ENCODE peak calls at places on chromosome 12, in eight cellular contexts. L is uterus, D is left lung, F is Peyer's patch, M is esophagus squamous epithelium, B is fibroblast of lung, V is PC-3, R is right lobe of liver. H is an unnamed sample.
A peak's percentile ranks its signal among the peaks of the same experiment; 100 is the strongest.

GRCh38 chr12:46556820-46557524 is 184.4 kb upstream of the SLC38A2 start:
- DNase-seq in L (no peak), V (peak; percentile 96), F (no peak), R (no peak), M (no peak), D (no peak), B (peak; percentile 67), H (no peak)

GRCh38 chr12:18135509-18135908 is 45.5 kb upstream of the RERGL start:
- DNase-seq in M (no peak), R (no peak), V (peak; percentile 36), L (no peak), F (no peak), B (peak; percentile 33), D (no peak), H (no peak)

GRCh38 chr12:5808956-5809355 is 136.1 kb downstream of the ANO2 start:
- DNase-seq in L (no peak), M (no peak), R (no peak), B (peak; percentile 60), V (peak; percentile 70), F (no peak), D (no peak), H (no peak)

GRCh38 chr12:76883151-76883550 is 4.3 kb upstream of the CSRP2 start:
- DNase-seq in V (no peak), D (no peak), B (peak; percentile 48), R (no peak), F (no peak), L (no peak), M (no peak), H (no peak)

GRCh38 chr12:29957835-29958234 is 174.1 kb upstream of the TMTC1 start:
- DNase-seq in M (no peak), V (no peak), L (no peak), B (peak; percentile 15), F (no peak), D (no peak), R (no peak), H (no peak)

GRCh38 chr12:63028951-63029350 is 94.0 kb upstream of the PPM1H start:
- DNase-seq in L (no peak), B (no peak), R (no peak), F (no peak), M (no peak), D (no peak), V (no peak), H (no peak)

GRCh38 chr12:71371132-71371531 is 68.5 kb upstream of the LGR5 start:
- DNase-seq in B (peak; percentile 2), V (peak; percentile 47), M (no peak), D (no peak), F (no peak), R (no peak), L (no peak), H (no peak)

GRCh38 chr12:53060721-53061276 is 10.9 kb downstream of the TNS2 start:
- DNase-seq in R (peak; percentile 74), V (no peak), L (no peak), F (peak; percentile 49), D (peak; percentile 76), M (no peak), B (no peak), H (no peak)

GRCh38 chr12:115121053-115121452 is 437.1 kb upstream of the TBX3 start:
- DNase-seq in L (no peak), V (no peak), M (no peak), F (no peak), R (no peak), D (no peak), B (no peak), H (no peak)

GRCh38 chr12:51269174-51270066 is 795 bp downstream of the SMAGP start:
- DNase-seq in V (peak; percentile 65), F (peak; percentile 86), R (peak; percentile 79), D (peak; percentile 89), L (peak; percentile 21), M (no peak), B (peak; percentile 41), H (peak; percentile 89)

GRCh38 chr12:26001530-26001929 is 43.0 kb downstream of the RASSF8 start:
- DNase-seq in B (no peak), V (peak; percentile 32), M (no peak), F (no peak), L (no peak), R (no peak), D (no peak), H (no peak)

GRCh38 chr12:111443586-111443985 is 37.9 kb downstream of the SH2B3 start:
- DNase-seq in D (no peak), B (no peak), F (no peak), V (peak; percentile 75), R (peak; percentile 30), L (no peak), M (no peak), H (no peak)

GRCh38 chr12:14111230-14111865 is 129.9 kb upstream of the GRIN2B start:
- DNase-seq in L (no peak), M (no peak), F (no peak), V (peak; percentile 30), D (no peak), B (no peak), R (no peak), H (peak; percentile 51)

GRCh38 chr12:41486718-41487117 is 298.6 kb downstream of the PDZRN4 start:
- DNase-seq in M (no peak), B (no peak), R (no peak), D (no peak), F (no peak), L (no peak), V (peak; percentile 39), H (no peak)

GRCh38 chr12:32891956-32892355 is 4.6 kb downstream of the PKP2 start:
- DNase-seq in L (no peak), F (no peak), B (no peak), R (no peak), D (no peak), M (no peak), V (peak; percentile 33), H (peak; percentile 74)
- H3K4me3 ChIP-seq in L (no peak overlapping the region), F (no peak overlapping the region), B (no peak overlapping the region), R (no peak overlapping the region), D (no peak overlapping the region), M (no peak overlapping the region), V (no peak overlapping the region), H (no peak overlapping the region)

GRCh38 chr12:64691227-64691792 is 67.9 kb downstream of the GNS start:
- DNase-seq in V (no peak), M (no peak), L (no peak), B (no peak), R (no peak), F (no peak), D (no peak), H (no peak)

GRCh38 chr12:64695550-64695949 is 63.7 kb downstream of the GNS start:
- DNase-seq in V (no peak), M (no peak), D (no peak), L (no peak), R (peak; percentile 37), B (no peak), F (no peak), H (no peak)

GRCh38 chr12:64691793-64692583 is 67.2 kb downstream of the GNS start:
- DNase-seq in B (peak; percentile 65), R (no peak), M (no peak), D (no peak), F (no peak), V (no peak), L (no peak), H (no peak)

GRCh38 chr12:64696065-64696741 is 63.0 kb downstream of the GNS start:
- DNase-seq in L (no peak), D (no peak), R (no peak), B (peak; percentile 66), M (no peak), V (peak; percentile 73), F (no peak), H (no peak)

GRCh38 chr12:64694130-64695078 is 64.8 kb downstream of the GNS start:
- DNase-seq in L (peak; percentile 25), B (no peak), F (no peak), D (no peak), M (no peak), R (no peak), V (no peak), H (no peak)
- H3K4me1 ChIP-seq in L (peaks cover 6% of the 10 kb centered on the region), B (no peaks in the 10 kb centered on the region), F (no peaks in the 10 kb centered on the region), D (peaks cover 53% of the 10 kb centered on the region), M (no peaks in the 10 kb centered on the region), R (no peaks in the 10 kb centered on the region), V (no peaks in the 10 kb centered on the region), H (peaks cover 6% of the 10 kb centered on the region)

GRCh38 chr12:96623155-96623554 is 133.8 kb downstream of the CFAP54 start:
- DNase-seq in D (no peak), M (no peak), B (no peak), F (no peak), R (no peak), L (no peak), V (no peak), H (no peak)

DNA sequence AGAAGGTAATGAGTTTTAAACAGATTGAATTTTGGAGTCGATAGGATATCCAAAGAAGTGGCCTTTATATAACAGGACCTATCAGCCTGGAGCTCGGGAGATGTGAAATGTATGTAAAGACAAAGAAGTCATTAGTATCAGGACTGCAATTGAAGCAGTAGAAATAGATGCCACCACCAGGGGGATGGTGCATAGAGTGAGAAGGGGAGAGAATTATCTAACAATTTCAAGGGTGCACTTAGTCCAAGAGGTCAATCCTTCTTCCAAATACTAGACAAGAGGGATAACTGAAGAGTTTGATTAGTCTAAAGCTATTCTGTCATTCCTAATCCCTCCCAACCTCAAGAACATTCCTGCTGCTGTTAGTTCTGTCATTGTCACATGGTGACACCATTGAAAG is 127.8 kb downstream of the CFAP54 start:
- DNase-seq in D (no peak), F (no peak), V (peak; percentile 25), L (no peak), R (no peak), M (no peak), B (no peak), H (no peak)
- TF ChIP-seq CTCF in D (no peak), F (no peak), V (peak; percentile 47), L (no peak), R (no peak), M (no peak), B (peak; percentile 11), H (peak; percentile 31)

GRCh38 chr12:92362785-92363184 is 217.1 kb upstream of the BTG1 start:
- DNase-seq in B (no peak), V (no peak), F (no peak), R (no peak), D (no peak), M (no peak), L (no peak), H (no peak)

GRCh38 chr12:92365333-92365732 is 219.7 kb upstream of the BTG1 start:
- DNase-seq in R (no peak), B (no peak), M (no peak), L (no peak), V (no peak), D (no peak), F (no peak), H (no peak)

GRCh38 chr12:92363295-92364146 is 217.9 kb upstream of the BTG1 start:
- DNase-seq in M (no peak), R (no peak), V (no peak), B (peak; percentile 15), D (no peak), F (no peak), L (peak; percentile 28), H (no peak)

GRCh38 chr12:92360543-92360942 is 214.9 kb upstream of the BTG1 start:
- DNase-seq in F (no peak), M (no peak), B (no peak), L (no peak), R (no peak), V (no peak), D (no peak), H (no peak)

DNA sequence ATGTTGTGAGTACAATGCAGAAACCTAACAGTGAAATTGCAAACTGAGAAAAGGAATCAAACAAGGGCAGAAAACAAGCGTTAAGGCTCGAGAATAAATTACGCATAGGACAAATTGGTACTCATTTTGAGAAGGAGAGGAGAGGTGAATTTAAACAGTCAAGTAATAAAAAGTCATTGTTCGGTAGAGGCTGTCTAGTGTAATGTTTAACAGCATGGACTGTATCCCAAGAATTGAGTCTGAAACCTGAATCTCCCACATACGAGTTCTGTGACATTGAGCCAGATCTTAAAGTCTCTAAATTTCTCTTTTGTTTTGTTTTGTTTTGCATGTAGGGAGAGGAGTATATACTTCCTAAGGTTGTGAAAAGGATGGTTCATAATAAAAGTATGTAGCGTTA is 216.5 kb upstream of the BTG1 start:
- DNase-seq in M (no peak), R (no peak), D (no peak), L (no peak), B (no peak), F (no peak), V (no peak), H (no peak)
- H3K4me3 ChIP-seq in M (no peak overlapping the region), R (no peak overlapping the region), D (no peak overlapping the region), L (no peak overlapping the region), B (no peak overlapping the region), F (no peak overlapping the region), V (no peak overlapping the region), H (no peak overlapping the region)

H was measured in Caco-2.